ENCODE peak calls at places on chromosomes 12 and 14, in six cellular contexts. E is NT2/D1, G is coronary artery, Q is fibroblast of mammary gland, V is BE2C, T is fibroblast of lung. L is an unnamed sample.

GRCh38 chr14:64682173-64682710 is 22.0 kb upstream of the PLEKHG3 start:
- DNase-seq in T (peak; percentile 79), V (no peak), E (no peak), G (peak; percentile 96), Q (peak; percentile 36), L (peak; percentile 71)

GRCh38 chr14:57982161-57982560 is 116.3 kb upstream of the SLC35F4 start:
- DNase-seq in G (no peak), T (no peak), Q (no peak), V (no peak), E (no peak), L (no peak)

GRCh38 chr12:89756638-89757321 is 48.1 kb upstream of the ATP2B1 start:
- DNase-seq in T (peak; percentile 98), G (no peak), V (no peak), Q (peak; percentile 100), E (no peak), L (peak; percentile 97)

GRCh38 chr14:87815121-87815520 is 177.9 kb downstream of the GALC start:
- DNase-seq in G (no peak), E (no peak), V (no peak), T (no peak), Q (no peak), L (no peak)

GRCh38 chr14:70873627-70874026 is 33.6 kb upstream of the PCNX1 start:
- DNase-seq in T (no peak), G (no peak), E (no peak), Q (no peak), V (no peak), L (no peak)

GRCh38 chr12:125683748-125684381 is 618.6 kb downstream of the AACS start:
- DNase-seq in V (peak; percentile 20), G (no peak), Q (no peak), E (peak; percentile 72), T (no peak), L (no peak)

GRCh38 chr12:65765436-65765813 is 58.9 kb upstream of the HMGA2 start:
- DNase-seq in Q (peak; percentile 82), G (no peak), E (no peak), V (no peak), T (peak; percentile 96), L (peak; percentile 62)

GRCh38 chr14:96146131-96146771 is 58.4 kb upstream of the BDKRB2 start:
- DNase-seq in G (no peak), Q (peak; percentile 72), T (peak; percentile 93), E (no peak), V (no peak), L (peak; percentile 81)

GRCh38 chr14:49641697-49642129 is 6.7 kb upstream of the DNAAF2 start:
- DNase-seq in T (peak; percentile 63), V (no peak), E (no peak), Q (no peak), G (no peak), L (peak; percentile 27)

GRCh38 chr14:74579447-74580274 is 32.4 kb downstream of the LTBP2 start:
- DNase-seq in G (no peak), T (peak; percentile 95), E (no peak), V (no peak), Q (peak; percentile 93), L (peak; percentile 59)

GRCh38 chr12:13223941-13224340 is 27.4 kb downstream of the EMP1 start:
- DNase-seq in G (no peak), E (no peak), Q (peak; percentile 35), T (peak; percentile 77), V (no peak), L (no peak)

GRCh38 chr12:2161478-2161877 is 108.7 kb downstream of the CACNA1C start:
- DNase-seq in V (no peak), G (no peak), T (peak; percentile 75), Q (peak; percentile 84), E (no peak), L (no peak)

GRCh38 chr12:13435535-13435934 is 239.0 kb downstream of the EMP1 start:
- DNase-seq in G (no peak), E (peak; percentile 99), Q (no peak), T (no peak), V (peak; percentile 44), L (no peak)

GRCh38 chr12:27906127-27906500 is 66.4 kb downstream of the PTHLH start:
- DNase-seq in V (no peak), E (peak; percentile 52), Q (peak; percentile 34), T (no peak), G (no peak), L (no peak)

GRCh38 chr14:56216631-56217379 is 98.6 kb downstream of the PELI2 start:
- DNase-seq in G (no peak), T (peak; percentile 44), E (no peak), V (peak; percentile 82), Q (peak; percentile 28), L (peak; percentile 36)

GRCh38 chr12:22981711-22982110 is 356.7 kb downstream of the ETNK1 start:
- DNase-seq in V (no peak), G (no peak), T (peak; percentile 24), Q (peak; percentile 64), E (no peak), L (peak; percentile 41)

GRCh38 chr12:27975222-27976136 is 2.9 kb upstream of the PTHLH start:
- DNase-seq in V (peak; percentile 36), T (peak; percentile 73), E (no peak), Q (peak; percentile 58), G (no peak), L (peak; percentile 78)

GRCh38 chr12:30926243-30927209 is at the start of gene TSPAN11:
- DNase-seq in G (no peak), V (peak; percentile 53), Q (peak; percentile 20), T (peak; percentile 56), E (peak; percentile 86), L (peak; percentile 60)

GRCh38 chr12:42705863-42706262 is 116.3 kb upstream of the PRICKLE1 start:
- DNase-seq in E (no peak), V (peak; percentile 13), Q (peak; percentile 96), T (peak; percentile 99), G (peak; percentile 74), L (peak; percentile 85)

GRCh38 chr12:65123435-65124063 is 2.4 kb upstream of the WIF1 start:
- DNase-seq in V (peak; percentile 25), T (peak; percentile 5), Q (peak; percentile 56), G (no peak), E (peak; percentile 32), L (peak; percentile 19)

GRCh38 chr14:68795602-68796417 is 2.9 kb upstream of the ZFP36L1 start:
- DNase-seq in E (no peak), G (peak; percentile 91), Q (peak; percentile 65), V (peak; percentile 54), T (peak; percentile 79), L (peak; percentile 86)

GRCh38 chr14:57991353-57991752 is 125.5 kb upstream of the SLC35F4 start:
- DNase-seq in E (no peak), V (no peak), T (no peak), Q (no peak), G (no peak), L (no peak)

GRCh38 chr12:95790025-95790911 is at the start of gene NTN4:
- DNase-seq in G (peak; percentile 77), Q (peak; percentile 26), V (peak; percentile 25), E (no peak), T (peak; percentile 36), L (peak; percentile 53)

GRCh38 chr14:76498976-76499375 is 123.0 kb downstream of the ESRRB start:
- DNase-seq in V (no peak), E (no peak), G (no peak), T (no peak), Q (no peak), L (no peak)

GRCh38 chr14:23629831-23630396 is 6.2 kb upstream of the DHRS2 start:
- DNase-seq in Q (no peak), V (no peak), E (no peak), T (no peak), G (peak; percentile 52), L (no peak)

DNA sequence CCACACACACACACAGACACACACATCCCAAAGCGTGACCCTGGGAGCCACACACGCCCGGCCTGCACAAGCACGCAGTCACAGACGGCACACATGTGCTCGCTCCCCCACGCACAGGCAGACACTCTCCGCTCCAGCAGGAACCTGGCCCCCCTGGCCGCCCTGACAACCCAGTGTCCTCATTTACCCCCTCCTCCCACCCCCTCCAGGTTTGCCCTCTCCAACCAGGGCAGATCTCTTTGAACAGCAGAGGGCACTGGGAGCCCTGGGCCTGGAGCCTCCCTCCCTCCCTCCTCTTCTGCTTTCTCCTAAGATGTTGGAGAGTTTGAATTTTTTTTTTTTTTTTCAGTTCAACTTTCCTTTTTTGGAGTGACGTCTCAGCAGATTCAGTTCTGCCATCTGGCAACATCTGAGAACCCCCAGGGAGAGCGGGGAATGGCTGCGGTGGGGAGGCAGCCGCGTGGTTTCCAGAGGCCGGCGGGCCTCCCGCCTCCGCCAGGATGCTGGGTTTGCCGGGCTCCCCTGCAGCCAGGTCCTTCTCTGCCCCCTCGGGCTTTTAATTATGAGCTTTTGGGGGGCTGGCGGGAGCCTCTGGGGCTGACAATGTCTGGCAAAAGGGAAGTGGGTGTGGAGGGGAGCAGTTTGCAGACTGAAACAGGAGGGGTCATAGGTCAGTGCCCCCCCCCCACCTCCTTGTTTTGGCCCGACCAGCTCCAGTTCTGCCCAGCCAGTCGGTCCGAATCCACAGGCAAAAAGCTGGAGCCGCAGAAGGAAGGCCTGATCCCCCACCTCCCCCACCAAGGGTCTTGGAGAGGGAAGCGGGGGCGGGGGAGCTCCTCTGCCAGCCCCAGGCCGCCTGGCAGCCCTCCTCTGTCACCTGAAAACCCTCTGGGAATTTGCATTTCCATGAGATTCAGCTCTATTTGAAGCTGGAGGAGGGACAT is 1.3 kb upstream of the NCOR2 start:
- DNase-seq in V (peak; percentile 90), Q (peak; percentile 97), E (peak; percentile 49), T (peak; percentile 95), G (peak; percentile 91), L (peak; percentile 91)
- H3K4me3 ChIP-seq in V (peak overlapping the region; percentile 45), Q (no peak overlapping the region), E (peak overlapping the region; percentile 58), T (no peak overlapping the region), G (peak overlapping the region; percentile 98), L (peak overlapping the region; percentile 5)

DNA sequence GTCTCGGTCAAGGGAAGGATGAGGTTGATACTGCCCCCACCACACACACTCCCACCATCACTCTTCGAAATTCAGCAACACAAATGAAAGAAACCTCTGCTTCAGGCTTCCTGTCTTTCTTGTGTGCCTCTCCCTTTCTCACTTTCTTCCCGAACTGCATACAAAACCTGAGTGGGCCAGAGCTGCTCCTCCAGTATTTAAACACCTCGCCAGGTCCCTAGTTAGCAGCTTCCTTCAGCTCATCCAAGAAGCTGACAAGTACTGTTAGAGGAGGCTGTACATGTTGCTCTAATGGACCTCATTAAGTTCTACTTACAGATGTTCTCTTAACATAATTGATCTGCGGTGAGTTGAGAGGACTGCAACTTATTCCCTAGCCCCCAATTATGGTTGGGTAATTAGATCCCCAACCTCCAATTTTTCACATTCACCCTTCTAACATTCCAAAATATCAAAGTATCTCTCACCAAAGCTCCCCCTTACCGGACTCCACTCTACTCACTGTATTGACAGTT is 4.1 kb upstream of the LMO3 start:
- DNase-seq in E (no peak), T (no peak), G (no peak), Q (no peak), V (no peak), L (no peak)
- H3K4me3 ChIP-seq in E (no peak overlapping the region), T (no peak overlapping the region), G (no peak overlapping the region), Q (no peak overlapping the region), V (no peak overlapping the region), L (no peak overlapping the region)

DNA sequence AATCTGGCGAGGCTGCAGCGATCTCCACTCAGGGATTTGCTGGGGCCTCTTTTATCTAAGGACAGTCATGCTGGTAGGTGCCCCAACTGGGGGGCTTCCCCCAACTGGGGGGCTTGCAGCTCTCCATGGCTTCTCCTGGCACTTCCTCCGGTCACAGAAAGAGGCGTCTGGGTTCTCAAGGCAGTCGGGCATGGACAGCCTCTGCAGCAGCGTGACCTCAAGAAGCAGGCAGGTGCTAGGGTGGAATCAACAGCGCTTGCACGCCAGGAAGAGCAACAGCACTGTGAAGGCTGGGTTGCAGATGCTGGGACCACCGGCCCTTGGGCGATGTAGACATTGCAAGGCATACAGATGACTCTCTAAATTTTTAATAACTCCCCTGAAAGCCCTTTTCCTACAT is 46.2 kb downstream of the BCL11B start:
- DNase-seq in E (no peak), V (no peak), G (no peak), Q (no peak), T (no peak), L (no peak)
- H3K4me3 ChIP-seq in E (no peak overlapping the region), V (no peak overlapping the region), G (no peak overlapping the region), Q (no peak overlapping the region), T (no peak overlapping the region), L (peak overlapping the region; percentile 25)

GRCh38 chr14:94112513-94113060 is 2.1 kb downstream of the IFI27 start:
- DNase-seq in V (no peak), E (no peak), Q (no peak), T (no peak), G (peak; percentile 35), L (no peak)
- H3K4me3 ChIP-seq in V (no peak overlapping the region), E (no peak overlapping the region), Q (no peak overlapping the region), T (no peak overlapping the region), G (peak overlapping the region; percentile 30), L (no peak overlapping the region)

L was measured in foreskin fibroblast.